ENCODE peak calls at places on chromosomes 1 and 21, in seven cellular contexts. X, C, Q, O, P, V and G are unnamed samples. For H3K36me3, the result is how much of the 10 kb centered on the place peaks cover.

GRCh38 chr1:33300673-33301072 is 20.2 kb downstream of the A3GALT2 start:
- DNase-seq in O (peak), P (peak), V (no peak), Q (peak), C (no peak), X (no peak), G (no peak)

GRCh38 chr1:33228935-33229487 is 27.3 kb upstream of the ZNF362 start:
- DNase-seq in Q (peak), V (no peak), X (no peak), O (peak), P (peak), C (no peak), G (no peak)

GRCh38 chr1:228306275-228307217 is 98.7 kb downstream of the OBSCN start:
- DNase-seq in X (no peak), O (no peak), P (no peak), C (no peak), Q (no peak), V (peak), G (no peak)

GRCh38 chr1:241627453-241628329 is 12.5 kb downstream of the CHML start:
- DNase-seq in P (peak), X (peak), C (peak), Q (peak), V (no peak), O (peak), G (peak)

GRCh38 chr1:109266965-109267364 is 16.0 kb downstream of the PSRC1 start:
- DNase-seq in X (no peak), O (peak), V (no peak), P (peak), Q (peak), C (no peak), G (no peak)

GRCh38 chr1:82299680-82300079 is 498.9 kb downstream of the ADGRL2 start:
- DNase-seq in Q (no peak), C (no peak), O (no peak), X (no peak), V (no peak), P (no peak), G (no peak)

GRCh38 chr1:234281826-234282489 is 91.3 kb upstream of the COA6 start:
- DNase-seq in P (no peak), C (peak), V (peak), O (peak), Q (no peak), X (no peak), G (no peak)

GRCh38 chr1:117312453-117313138 is 54.7 kb upstream of the MAN1A2 start:
- DNase-seq in Q (peak), V (no peak), C (peak), O (peak), X (peak), P (peak), G (no peak)

GRCh38 chr1:101388904-101389546 is 152.2 kb downstream of the S1PR1 start:
- DNase-seq in O (no peak), P (peak), C (no peak), Q (peak), X (no peak), V (no peak), G (no peak)

GRCh38 chr1:100882622-100883186 is 11.9 kb downstream of the EXTL2 start:
- DNase-seq in X (no peak), V (no peak), C (no peak), Q (no peak), P (no peak), O (no peak), G (no peak)

GRCh38 chr1:39576016-39576657 is 453 bp downstream of the PABPC4 start:
- DNase-seq in X (no peak), V (peak), C (peak), O (peak), P (no peak), Q (peak), G (no peak)

GRCh38 chr1:25837253-25837875 is 17.6 kb downstream of the MTFR1L start:
- DNase-seq in X (peak), Q (no peak), V (no peak), P (no peak), O (no peak), C (peak), G (no peak)

DNA sequence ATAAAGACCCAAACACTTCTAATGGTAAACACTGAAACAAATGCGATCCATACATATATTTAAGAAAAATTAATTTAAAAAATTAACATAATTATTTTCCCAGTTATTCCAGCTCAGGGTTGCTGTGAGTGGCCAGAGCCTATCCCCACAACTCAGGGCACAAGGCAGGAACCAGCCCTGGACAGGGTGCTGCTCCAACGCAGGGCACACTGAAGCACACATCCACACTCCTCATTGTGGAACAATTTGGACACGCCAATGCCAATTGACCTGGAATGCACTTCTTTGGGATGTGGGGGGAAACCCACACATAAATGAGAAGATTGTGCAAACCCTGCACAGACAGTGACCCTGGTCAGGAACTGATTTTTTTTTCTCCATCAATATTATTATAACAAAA is 23.4 kb downstream of the SAMSN1 start:
- DNase-seq in V (no peak), Q (no peak), C (no peak), X (no peak), P (no peak), O (no peak), G (no peak)
- H3K9ac ChIP-seq in V (no peak), Q (no peak), C (no peak), X (no peak), P (no peak), O (no peak), G (no peak)

GRCh38 chr21:42443876-42444744 is 40.4 kb downstream of the UBASH3A start:
- DNase-seq in P (no peak), V (no peak), O (no peak), C (no peak), Q (no peak), X (no peak), G (no peak)
- H3K36me3 ChIP-seq in P (under half), V (under half), O (under half), C (under half), Q (under half), X (under half), G (under half)

DNA sequence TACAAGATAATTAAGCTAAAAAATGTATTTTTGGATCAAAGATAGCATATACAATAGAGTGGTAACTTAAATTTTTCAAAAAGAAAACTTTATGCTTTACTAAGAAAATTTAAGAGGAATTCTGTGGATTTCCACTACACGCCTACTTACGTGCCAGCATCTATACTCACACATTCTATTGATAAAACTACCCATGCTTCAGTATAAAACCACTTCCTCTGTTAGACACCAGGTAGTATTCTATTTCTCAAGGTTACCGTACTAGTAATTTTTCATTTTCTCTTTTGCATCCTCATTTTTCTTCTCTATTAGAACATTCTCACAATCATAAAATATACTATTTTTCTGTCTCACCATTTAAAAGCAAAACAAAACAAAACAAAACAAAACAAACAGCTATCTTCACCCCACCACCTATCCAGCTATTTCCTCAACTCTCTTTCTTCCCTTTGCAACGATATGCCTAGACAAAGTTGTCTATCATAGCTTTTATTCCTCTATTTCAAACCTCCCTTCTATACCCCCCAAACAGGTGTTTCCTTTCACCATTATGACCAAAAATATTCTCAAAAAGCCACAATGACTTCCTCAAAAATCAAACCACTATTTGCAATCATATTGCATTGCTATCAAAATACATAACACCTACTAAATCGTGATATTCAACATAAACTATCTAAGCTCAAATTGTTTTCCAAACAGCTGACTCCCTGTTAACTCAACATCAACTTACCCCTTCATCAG is 1652.0 kb downstream of the MRPL39 start:
- DNase-seq in Q (no peak), X (no peak), V (no peak), O (no peak), P (no peak), C (no peak), G (no peak)
- H3K4me3 ChIP-seq in Q (no peak), X (no peak), V (no peak), O (no peak), P (no peak), C (no peak), G (no peak)

GRCh38 chr1:245383396-245384330 is 228.9 kb downstream of the KIF26B start:
- DNase-seq in P (no peak), V (no peak), X (no peak), Q (no peak), C (no peak), O (no peak), G (no peak)
- H3K9ac ChIP-seq in P (no peak), V (no peak), X (no peak), Q (no peak), C (no peak), O (no peak), G (no peak)

DNA sequence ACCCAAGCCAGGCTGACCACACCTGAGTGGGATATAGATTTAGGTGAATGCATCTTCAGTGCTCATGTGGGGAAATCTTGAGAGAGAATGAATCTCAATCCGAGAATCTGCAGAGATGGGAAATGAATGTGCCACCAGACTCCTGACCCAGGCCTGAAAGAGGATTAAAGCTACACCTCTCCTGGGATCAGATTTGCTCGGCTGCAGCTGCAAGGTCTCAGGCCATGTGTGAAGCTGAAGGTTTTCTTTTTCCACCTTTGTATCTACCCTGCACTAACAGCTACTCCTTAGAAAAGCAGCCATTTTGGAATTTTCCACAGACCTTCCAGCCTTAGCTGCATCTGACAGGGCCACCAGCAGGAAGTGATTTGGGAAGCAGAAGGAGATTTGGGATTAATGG is 18.3 kb downstream of the GPR3 start:
- DNase-seq in O (no peak), V (no peak), X (no peak), P (no peak), Q (no peak), C (no peak), G (no peak)
- H3K36me3 ChIP-seq in O (half or more), V (half or more), X (half or more), P (under half), Q (under half), C (under half), G (half or more)

GRCh38 chr1:72284084-72284397 is 1.7 kb upstream of the NEGR1 start:
- DNase-seq in P (no peak), X (no peak), V (no peak), Q (no peak), O (no peak), C (no peak), G (no peak)
- H3K4me3 ChIP-seq in P (peak), X (peak), V (peak), Q (peak), O (peak), C (peak), G (peak)

GRCh38 chr1:42944207-42944928 is 14.3 kb downstream of the SLC2A1 start:
- DNase-seq in Q (no peak), C (no peak), X (no peak), V (no peak), P (no peak), O (no peak), G (no peak)
- H3K9ac ChIP-seq in Q (no peak), C (no peak), X (no peak), V (peak), P (peak), O (no peak), G (peak)

GRCh38 chr21:42542596-42542995 is 28.9 kb downstream of the SLC37A1 start:
- DNase-seq in X (no peak), P (no peak), Q (no peak), C (no peak), V (no peak), O (no peak), G (no peak)
- H3K36me3 ChIP-seq in X (under half), P (under half), Q (under half), C (under half), V (under half), O (under half), G (under half)